ENCODE peak calls at places on chromosomes 12 and 14, in nine cellular contexts. P, A, J, X, I, D, U, F and Z are unnamed samples.

GRCh38 chr12:99154264-99154982 is 493.1 kb upstream of the GARIN6 start:
- DNase-seq in P (peak), A (no peak), J (no peak), X (no peak), I (no peak), D (no peak), U (peak), F (peak), Z (no peak)

GRCh38 chr14:73712540-73713141 is 1.5 kb downstream of the PNMA1 start:
- DNase-seq in P (no peak), A (no peak), J (no peak), X (no peak), I (no peak), D (no peak), U (no peak), F (no peak), Z (no peak)

GRCh38 chr12:94193168-94193567 is 44.8 kb downstream of the PLXNC1 start:
- DNase-seq in P (no peak), A (no peak), J (no peak), X (no peak), I (no peak), D (no peak), U (no peak), F (no peak), Z (no peak)

GRCh38 chr14:77985235-77985634 is 184.9 kb upstream of the NRXN3 start:
- DNase-seq in P (no peak), A (no peak), J (peak), X (no peak), I (no peak), D (no peak), U (no peak), F (no peak), Z (no peak)

GRCh38 chr12:94553130-94553519 is 93.5 kb upstream of the CEP83 start:
- DNase-seq in P (no peak), A (no peak), J (no peak), X (peak), I (no peak), D (no peak), U (peak), F (no peak), Z (peak)

GRCh38 chr12:58711968-58712367 is 208.3 kb downstream of the LRIG3 start:
- DNase-seq in P (no peak), A (no peak), J (no peak), X (peak), I (no peak), D (no peak), U (no peak), F (no peak), Z (peak)

GRCh38 chr12:122454739-122455138 is 32.3 kb upstream of the CLIP1 start:
- DNase-seq in P (no peak), A (no peak), J (no peak), X (no peak), I (no peak), D (no peak), U (no peak), F (no peak), Z (no peak)

GRCh38 chr14:74867673-74868072 is 8.3 kb downstream of the PROX2 start:
- DNase-seq in P (no peak), A (no peak), J (no peak), X (no peak), I (no peak), D (no peak), U (peak), F (no peak), Z (peak)

GRCh38 chr14:65164068-65164824 is 61.9 kb upstream of the MAX start:
- DNase-seq in P (no peak), A (peak), J (no peak), X (no peak), I (no peak), D (peak), U (peak), F (peak), Z (peak)

GRCh38 chr12:124867389-124867930 is 3.8 kb upstream of the SCARB1 start:
- DNase-seq in P (no peak), A (no peak), J (no peak), X (no peak), I (no peak), D (no peak), U (peak), F (peak), Z (peak)

GRCh38 chr12:89072303-89073026 is 279.8 kb downstream of the DUSP6 start:
- DNase-seq in P (no peak), A (no peak), J (no peak), X (no peak), I (no peak), D (no peak), U (no peak), F (no peak), Z (no peak)

GRCh38 chr12:109625131-109625559 is 51.6 kb downstream of the MVK start:
- DNase-seq in P (no peak), A (no peak), J (no peak), X (no peak), I (peak), D (no peak), U (peak), F (peak), Z (peak)

GRCh38 chr12:32377344-32378000 is 21.9 kb upstream of the FGD4 start:
- DNase-seq in P (no peak), A (no peak), J (no peak), X (no peak), I (no peak), D (no peak), U (no peak), F (no peak), Z (no peak)

GRCh38 chr14:23695220-23695999 is 59.2 kb downstream of the DHRS2 start:
- DNase-seq in P (no peak), A (no peak), J (no peak), X (no peak), I (no peak), D (no peak), U (peak), F (peak), Z (peak)

GRCh38 chr14:104723651-104724406 is at the start of gene ADSS1:
- DNase-seq in P (peak), A (peak), J (no peak), X (no peak), I (peak), D (no peak), U (peak), F (peak), Z (peak)

GRCh38 chr12:14993537-14994266 is 20.9 kb downstream of the PDE6H start:
- DNase-seq in P (no peak), A (no peak), J (no peak), X (no peak), I (no peak), D (no peak), U (peak), F (no peak), Z (peak)

GRCh38 chr14:56135001-56135400 is 16.8 kb downstream of the PELI2 start:
- DNase-seq in P (no peak), A (no peak), J (no peak), X (no peak), I (no peak), D (no peak), U (no peak), F (peak), Z (no peak)

GRCh38 chr14:27485193-27485592 is 887.4 kb upstream of the NOVA1 start:
- DNase-seq in P (no peak), A (no peak), J (no peak), X (no peak), I (no peak), D (no peak), U (no peak), F (no peak), Z (no peak)

GRCh38 chr12:97016163-97016562 is 109.1 kb downstream of the NEDD1 start:
- DNase-seq in P (no peak), A (no peak), J (no peak), X (no peak), I (no peak), D (no peak), U (no peak), F (no peak), Z (no peak)

GRCh38 chr14:101810897-101811620 is 49.5 kb downstream of the PPP2R5C start:
- DNase-seq in P (no peak), A (no peak), J (no peak), X (no peak), I (no peak), D (no peak), U (peak), F (no peak), Z (peak)

GRCh38 chr12:26162905-26163304 is 32.5 kb upstream of the SSPN start:
- DNase-seq in P (no peak), A (no peak), J (no peak), X (no peak), I (no peak), D (no peak), U (no peak), F (no peak), Z (no peak)

GRCh38 chr14:98233656-98234055 is 1038.3 kb downstream of the BCL11B start:
- DNase-seq in P (no peak), A (no peak), J (peak), X (no peak), I (no peak), D (no peak), U (no peak), F (no peak), Z (no peak)

GRCh38 chr12:22321018-22321605 is 13.4 kb downstream of the ST8SIA1 start:
- DNase-seq in P (no peak), A (no peak), J (no peak), X (no peak), I (no peak), D (no peak), U (no peak), F (no peak), Z (no peak)

GRCh38 chr12:120997448-120997847 is 18.8 kb downstream of the C12orf43 start:
- DNase-seq in P (no peak), A (no peak), J (no peak), X (no peak), I (no peak), D (no peak), U (no peak), F (no peak), Z (no peak)

GRCh38 chr12:95551305-95551704 is at the start of gene USP44:
- DNase-seq in P (no peak), A (no peak), J (no peak), X (no peak), I (no peak), D (no peak), U (no peak), F (no peak), Z (no peak)

GRCh38 chr12:55972906-55973597 is 826 bp upstream of the RAB5B start:
- DNase-seq in P (no peak), A (peak), J (no peak), X (no peak), I (no peak), D (no peak), U (peak), F (no peak), Z (no peak)

GRCh38 chr12:99809921-99810320 is 162.4 kb downstream of the GARIN6 start:
- DNase-seq in P (no peak), A (no peak), J (no peak), X (no peak), I (no peak), D (no peak), U (no peak), F (no peak), Z (no peak)

GRCh38 chr12:124745891-124746570 is 117.6 kb downstream of the SCARB1 start:
- DNase-seq in P (peak), A (peak), J (peak), X (peak), I (peak), D (peak), U (peak), F (peak), Z (peak)

GRCh38 chr12:30753233-30753632 is 1.5 kb downstream of the CAPRIN2 start:
- DNase-seq in P (no peak), A (no peak), J (no peak), X (no peak), I (no peak), D (no peak), U (peak), F (no peak), Z (peak)

GRCh38 chr12:94244165-94245133 is 96.1 kb downstream of the PLXNC1 start:
- DNase-seq in P (no peak), A (no peak), J (no peak), X (no peak), I (peak), D (no peak), U (no peak), F (peak), Z (no peak)

GRCh38 chr12:124740691-124741137 is 123.0 kb downstream of the SCARB1 start:
- DNase-seq in P (no peak), A (no peak), J (no peak), X (no peak), I (peak), D (no peak), U (peak), F (no peak), Z (peak)

GRCh38 chr14:61839452-61839851 is 77.2 kb downstream of the SNAPC1 start:
- DNase-seq in P (no peak), A (no peak), J (no peak), X (no peak), I (no peak), D (no peak), U (peak), F (no peak), Z (peak)

GRCh38 chr14:97219356-97220017 is 422.3 kb downstream of the VRK1 start:
- DNase-seq in P (no peak), A (no peak), J (peak), X (no peak), I (no peak), D (no peak), U (no peak), F (no peak), Z (no peak)
- H3K4me3 ChIP-seq in P (no peak), A (peak), J (peak), X (no peak), I (no peak), D (no peak), U (no peak), F (no peak), Z (no peak)

GRCh38 chr14:39426605-39427004 is 5.6 kb downstream of the FBXO33 start:
- DNase-seq in P (no peak), A (no peak), J (no peak), X (no peak), I (no peak), D (peak), U (peak), F (no peak), Z (peak)
- TF ChIP-seq CTCF in P (no peak), A (no peak), J (peak), X (peak), I (no peak), D (peak), U (peak), F (no peak), Z (peak)

DNA sequence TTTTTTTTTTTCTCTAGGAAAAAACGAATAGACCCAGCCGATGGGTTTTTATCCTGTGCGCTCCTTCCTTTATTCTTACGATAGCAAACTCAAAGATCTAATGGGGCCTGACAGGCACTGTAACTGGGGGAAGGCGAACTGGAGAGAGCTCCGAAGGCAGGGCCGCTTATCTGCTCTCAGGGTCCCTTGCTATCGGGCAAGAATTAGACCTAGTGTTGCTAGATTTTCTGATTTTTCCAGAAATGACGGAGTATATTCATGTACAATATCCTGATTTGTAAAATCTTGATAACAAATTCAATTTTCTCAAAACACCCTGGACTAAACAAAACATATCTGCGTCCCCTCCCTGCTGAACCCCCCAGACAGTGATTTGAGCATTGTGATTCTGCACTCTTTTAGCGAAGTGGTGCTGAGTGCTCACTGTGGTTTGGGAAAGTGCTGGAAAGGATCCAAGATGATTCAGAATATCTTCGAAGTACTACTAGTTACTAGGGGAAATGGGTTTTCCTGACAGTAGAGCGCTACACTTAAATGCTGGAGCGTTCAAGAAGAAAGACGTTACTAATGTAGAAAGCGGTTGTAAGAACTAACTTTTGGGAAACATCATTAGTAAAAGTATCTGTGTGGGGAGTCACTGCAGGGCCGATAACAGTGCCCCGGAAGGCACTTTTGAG is 685 bp upstream of the STXBP6 start:
- DNase-seq in P (no peak), A (peak), J (no peak), X (no peak), I (no peak), D (peak), U (peak), F (peak), Z (peak)
- H3K4me3 ChIP-seq in P (peak), A (peak), J (peak), X (peak), I (peak), D (peak), U (peak), F (no peak), Z (peak)

GRCh38 chr12:52119398-52120254 is 40.1 kb downstream of the SMIM41 start:
- DNase-seq in P (no peak), A (no peak), J (no peak), X (no peak), I (no peak), D (no peak), U (peak), F (peak), Z (no peak)
- TF ChIP-seq CTCF in P (no peak), A (peak), J (peak), X (peak), I (no peak), D (peak), U (peak), F (peak), Z (peak)

GRCh38 chr14:32494566-32495434 is 165.7 kb downstream of the AKAP6 start:
- DNase-seq in P (no peak), A (no peak), J (no peak), X (peak), I (peak), D (no peak), U (no peak), F (no peak), Z (no peak)
- H3K4me3 ChIP-seq in P (no peak), A (no peak), J (peak), X (peak), I (peak), D (peak), U (no peak), F (no peak), Z (peak)